ENCODE peak calls at places on chromosomes 5 and 9, in nine cellular contexts. Y, B, D, I, S, K, E, H and N are unnamed samples.

GRCh38 chr5:6943749-6944148 is 230.5 kb downstream of the TENT4A start:
- DNase-seq in E (no peak), H (no peak), K (no peak), B (no peak), D (no peak), Y (no peak), I (no peak), S (no peak), N (no peak)

GRCh38 chr5:142945321-142945720 is 175.1 kb downstream of the ARHGAP26 start:
- DNase-seq in I (no peak), K (no peak), D (no peak), B (no peak), Y (no peak), S (no peak), E (no peak), H (no peak), N (no peak)

GRCh38 chr5:167458412-167458811 is 833.0 kb upstream of the WWC1 start:
- DNase-seq in B (no peak), E (no peak), I (no peak), D (no peak), Y (no peak), K (no peak), S (no peak), H (no peak), N (no peak)

GRCh38 chr9:2743937-2744529 is 26.7 kb downstream of the KCNV2 start:
- DNase-seq in I (no peak), D (no peak), Y (no peak), S (no peak), B (no peak), E (no peak), K (no peak), H (no peak), N (no peak)

GRCh38 chr9:117073539-117074336 is 341.1 kb downstream of the ASTN2 start:
- DNase-seq in Y (peak; percentile 15), B (peak; percentile 4), E (peak; percentile 10), S (no peak), D (no peak), K (peak; percentile 78), H (no peak), I (no peak), N (peak; percentile 87)

GRCh38 chr9:7117676-7118561 is 360.1 kb downstream of the KDM4C start:
- DNase-seq in S (no peak), Y (no peak), E (no peak), D (no peak), H (peak; percentile 46), I (no peak), B (no peak), K (no peak), N (no peak)

GRCh38 chr9:137310190-137311052 is 8.3 kb upstream of the NRARP start:
- DNase-seq in I (no peak), E (peak; percentile 44), D (no peak), B (no peak), S (no peak), H (no peak), Y (no peak), K (peak; percentile 36), N (no peak)

GRCh38 chr5:125865166-125865815 is 557.9 kb upstream of the GRAMD2B start:
- DNase-seq in S (no peak), E (no peak), Y (no peak), B (no peak), D (no peak), K (no peak), H (no peak), I (no peak), N (no peak)

GRCh38 chr5:54357371-54358058 is 47.1 kb upstream of the ARL15 start:
- DNase-seq in E (no peak), K (peak; percentile 30), S (no peak), I (no peak), Y (no peak), B (no peak), D (no peak), H (no peak), N (no peak)

GRCh38 chr5:145347026-145347616 is 488.0 kb downstream of the PRELID2 start:
- DNase-seq in B (peak; percentile 9), H (no peak), K (peak; percentile 24), S (no peak), E (no peak), D (peak; percentile 23), Y (no peak), I (no peak), N (peak; percentile 36)

GRCh38 chr5:140011297-140011802 is 31.7 kb downstream of the NRG2 start:
- DNase-seq in D (no peak), Y (no peak), S (no peak), B (peak; percentile 34), I (peak; percentile 87), H (peak; percentile 83), E (no peak), K (no peak), N (no peak)

GRCh38 chr5:133664422-133664821 is 52.1 kb upstream of the FSTL4 start:
- DNase-seq in I (peak; percentile 53), B (no peak), K (no peak), Y (peak; percentile 86), D (peak; percentile 12), H (no peak), E (no peak), S (no peak), N (no peak)

GRCh38 chr5:170986598-170986997 is 124.8 kb downstream of the RANBP17 start:
- DNase-seq in S (no peak), H (no peak), E (no peak), D (no peak), B (no peak), I (no peak), Y (no peak), K (peak; percentile 10), N (no peak)

GRCh38 chr5:67050125-67050524 is 146.5 kb downstream of the CD180 start:
- DNase-seq in E (no peak), H (no peak), I (no peak), Y (no peak), B (no peak), D (no peak), K (no peak), S (no peak), N (no peak)

GRCh38 chr5:154757647-154758406 is 2.6 kb downstream of the LARP1 start:
- DNase-seq in E (no peak), I (no peak), D (no peak), K (no peak), S (peak; percentile 74), B (no peak), H (no peak), Y (no peak), N (no peak)

GRCh38 chr5:179303801-179304200 is 41.5 kb downstream of the ADAMTS2 start:
- DNase-seq in Y (no peak), S (no peak), I (no peak), D (no peak), B (no peak), H (no peak), K (no peak), E (no peak), N (no peak)

GRCh38 chr9:101791938-101792337 is 53.5 kb upstream of the GRIN3A start:
- DNase-seq in K (peak; percentile 37), S (no peak), Y (peak; percentile 15), B (peak; percentile 31), H (no peak), E (peak; percentile 47), D (peak; percentile 10), I (no peak), N (peak; percentile 75)

GRCh38 chr5:114266374-114266773 is 95.5 kb upstream of the KCNN2 start:
- DNase-seq in D (no peak), Y (no peak), I (no peak), K (no peak), E (no peak), S (no peak), B (no peak), H (no peak), N (no peak)

GRCh38 chr9:79273311-79273710 is 298.5 kb upstream of the TLE4 start:
- DNase-seq in H (no peak), Y (no peak), D (no peak), I (no peak), K (no peak), S (no peak), B (no peak), E (no peak), N (no peak)

GRCh38 chr9:21802418-21803000 is at the start of gene MTAP:
- DNase-seq in E (no peak), Y (peak; percentile 89), I (no peak), K (peak; percentile 95), B (peak; percentile 88), H (peak; percentile 36), D (peak; percentile 91), S (peak; percentile 66), N (peak; percentile 97)
- TF ChIP-seq REST in E (no peak), Y (no peak), I (no peak), K (no peak), B (peak; percentile 15), H (no peak), D (no peak), S (peak; percentile 22), N (no peak)

GRCh38 chr5:98713027-98713426 is 60.4 kb upstream of the RGMB start:
- DNase-seq in I (no peak), B (no peak), S (no peak), K (no peak), Y (no peak), E (no peak), D (no peak), H (no peak), N (no peak)
- TF ChIP-seq REST in I (no peak), B (no peak), S (no peak), K (no peak), Y (no peak), E (no peak), D (no peak), H (no peak), N (no peak)

GRCh38 chr9:73643379-73644013 is 491.8 kb downstream of the ANXA1 start:
- DNase-seq in E (no peak), Y (peak; percentile 16), S (no peak), I (no peak), D (no peak), B (no peak), K (no peak), H (no peak), N (no peak)
- TF ChIP-seq REST in E (no peak), Y (no peak), S (no peak), I (no peak), D (no peak), B (no peak), K (no peak), H (no peak), N (no peak)

GRCh38 chr9:104463864-104464263 is 40.2 kb upstream of the OR13F1 start:
- DNase-seq in H (no peak), E (no peak), B (no peak), D (no peak), S (no peak), I (no peak), K (no peak), Y (no peak), N (no peak)
- TF ChIP-seq REST in H (no peak), E (no peak), B (no peak), D (no peak), S (no peak), I (no peak), K (no peak), Y (no peak), N (no peak)